ENCODE peak calls at places on chromosomes 5 and 9, in nine cellular contexts. C is heart right ventricle; X is stimulated activated CD8-positive, alpha-beta memory T cell treated with anti-CD3 and anti-CD28 coated beads, Interleukin-15, amount 100 ng/mL, for 48 hours; J is activated T-helper 1 cell treated with anti-CD3 and anti-CD28 coated beads, Interleukin-2, amount 50 U/mL, for 16 hours; H is central memory CD4-positive, alpha-beta T cell; F is left ventricle myocardium inferior; L is activated T-cell treated with anti-CD3 and anti-CD28 coated beads, Interleukin-2, amount 50 U/mL, for 24 hours; T is brain microvascular endothelial cell; R is B cell. V is an unnamed sample.

GRCh38 chr9:121696935-121697334 is 45.5 kb downstream of the DAB2IP start:
- DNase-seq in C (no peak), T (no peak), X (no peak), H (no peak), R (no peak), J (no peak), F (no peak), L (no peak), V (no peak)

GRCh38 chr9:36470891-36471290 is 70.8 kb upstream of the RNF38 start:
- DNase-seq in F (peak), C (peak), L (peak), X (peak), T (peak), H (peak), J (peak), R (peak), V (peak)

GRCh38 chr5:27020965-27021364 is 17.4 kb downstream of the CDH9 start:
- DNase-seq in H (no peak), C (no peak), R (no peak), J (no peak), F (no peak), X (no peak), T (no peak), L (no peak), V (peak)

GRCh38 chr9:125646222-125647100 is 60.5 kb downstream of the MAPKAP1 start:
- DNase-seq in L (no peak), J (no peak), R (no peak), T (no peak), F (no peak), C (no peak), H (no peak), X (no peak), V (no peak)

GRCh38 chr9:114206221-114206760 is 51.0 kb downstream of the COL27A1 start:
- DNase-seq in R (no peak), L (no peak), F (no peak), J (no peak), X (no peak), T (no peak), C (no peak), H (no peak), V (no peak)

GRCh38 chr5:126395198-126395597 is 28.0 kb upstream of the GRAMD2B start:
- DNase-seq in H (no peak), J (no peak), R (no peak), L (no peak), C (no peak), F (no peak), T (peak), X (no peak), V (no peak)

GRCh38 chr5:80251636-80252035 is 4.2 kb downstream of the SERINC5 start:
- DNase-seq in R (no peak), F (no peak), H (no peak), C (no peak), L (no peak), X (no peak), T (no peak), J (no peak), V (no peak)

GRCh38 chr5:154721476-154722058 is 33.6 kb upstream of the LARP1 start:
- DNase-seq in C (no peak), J (no peak), F (no peak), X (no peak), H (no peak), R (no peak), L (no peak), T (no peak), V (no peak)

GRCh38 chr5:34622046-34622435 is 34.1 kb upstream of the RAI14 start:
- DNase-seq in X (no peak), C (no peak), R (no peak), J (no peak), F (no peak), T (no peak), L (no peak), H (no peak), V (no peak)

GRCh38 chr9:107931071-107931715 is 441.6 kb upstream of the KLF4 start:
- DNase-seq in J (no peak), F (no peak), C (no peak), R (no peak), T (no peak), X (no peak), H (no peak), L (no peak), V (no peak)

GRCh38 chr9:12469084-12469483 is 224.1 kb upstream of the TYRP1 start:
- DNase-seq in C (no peak), X (no peak), R (no peak), L (no peak), H (no peak), T (no peak), J (no peak), F (no peak), V (no peak)

GRCh38 chr9:105475302-105475701 is 27.5 kb downstream of the FSD1L start:
- DNase-seq in F (no peak), L (no peak), H (no peak), C (no peak), X (no peak), J (no peak), R (no peak), T (peak), V (peak)

GRCh38 chr5:160105686-160106085 is 13.6 kb downstream of the PWWP2A start:
- DNase-seq in R (no peak), H (no peak), J (no peak), L (no peak), X (no peak), F (no peak), T (no peak), C (no peak), V (no peak)

GRCh38 chr9:114412057-114412683 is 24.4 kb upstream of the AKNA start:
- DNase-seq in C (no peak), T (no peak), R (no peak), F (no peak), L (no peak), X (no peak), H (no peak), J (no peak), V (no peak)

GRCh38 chr9:2321523-2322148 is 300.0 kb upstream of the VLDLR start:
- DNase-seq in R (no peak), H (no peak), C (no peak), T (no peak), J (no peak), F (no peak), X (no peak), L (no peak), V (no peak)

GRCh38 chr9:93911871-93912554 is 43.1 kb downstream of the BARX1 start:
- DNase-seq in R (no peak), J (no peak), L (no peak), T (no peak), H (no peak), C (peak), X (no peak), F (peak), V (peak)

GRCh38 chr5:83256091-83256775 is 178.9 kb downstream of the XRCC4 start:
- DNase-seq in F (no peak), H (no peak), X (no peak), L (no peak), C (no peak), T (no peak), R (no peak), J (no peak), V (no peak)

GRCh38 chr5:122356868-122357267 is 44.8 kb downstream of the SNCAIP start:
- DNase-seq in R (no peak), C (no peak), F (no peak), X (no peak), J (no peak), L (no peak), T (no peak), H (no peak), V (no peak)

GRCh38 chr5:134131165-134131564 is 16.7 kb downstream of the TCF7 start:
- DNase-seq in T (no peak), C (no peak), F (no peak), J (no peak), R (no peak), L (peak), X (peak), H (no peak), V (no peak)

GRCh38 chr9:96139592-96140251 is 162.3 kb downstream of the HSD17B3 start:
- DNase-seq in J (no peak), F (no peak), R (no peak), L (no peak), T (peak), C (no peak), X (no peak), H (no peak), V (no peak)

GRCh38 chr5:174533771-174534221 is 190.6 kb upstream of the MSX2 start:
- DNase-seq in H (no peak), X (no peak), T (peak), C (no peak), J (no peak), R (no peak), F (no peak), L (no peak), V (no peak)

GRCh38 chr9:128097156-128098016 is 29.4 kb downstream of the SLC25A25 start:
- DNase-seq in F (no peak), C (no peak), R (no peak), T (no peak), X (no peak), H (no peak), L (no peak), J (no peak), V (no peak)

GRCh38 chr9:125088752-125089151 is 54.6 kb downstream of the SCAI start:
- DNase-seq in C (peak), X (no peak), F (no peak), H (no peak), R (no peak), J (no peak), L (no peak), T (no peak), V (no peak)

GRCh38 chr5:175816348-175816747 is 55.0 kb upstream of the CPLX2 start:
- DNase-seq in X (no peak), L (no peak), J (no peak), F (no peak), R (no peak), T (no peak), C (no peak), H (no peak), V (no peak)

GRCh38 chr9:126682928-126683697 is 69.4 kb downstream of the LMX1B start:
- DNase-seq in R (no peak), T (no peak), H (no peak), X (no peak), J (no peak), F (peak), L (no peak), C (peak), V (no peak)

GRCh38 chr5:143644751-143645150 is 167.2 kb upstream of the HMHB1 start:
- DNase-seq in J (no peak), F (no peak), H (no peak), T (no peak), R (no peak), L (no peak), C (no peak), X (no peak), V (no peak)

GRCh38 chr9:98083059-98083458 is 26.5 kb downstream of the NANS start:
- DNase-seq in F (no peak), J (no peak), C (no peak), X (no peak), T (no peak), R (no peak), L (no peak), H (no peak), V (no peak)

GRCh38 chr5:163104496-163104895 is 332.9 kb upstream of the CCNG1 start:
- DNase-seq in T (no peak), X (no peak), R (no peak), J (no peak), H (no peak), F (no peak), C (no peak), L (no peak), V (no peak)

GRCh38 chr9:128635266-128636023 is 21.2 kb downstream of the DYNC2I2 start:
- DNase-seq in J (no peak), F (peak), R (peak), X (no peak), C (peak), H (no peak), T (peak), L (no peak), V (peak)

V was measured in T47D.